ENCODE peak calls at places on chromosome 20, in seven cellular contexts. R is astrocyte; L is cardiac fibroblast; D is neural crest cell; J is B cell; Q is heart left ventricle; N is CD8-positive, alpha-beta T cell. H is an unnamed sample.

GRCh38 chr20:43949741-43950618 is 35.3 kb downstream of the TOX2 start:
- DNase-seq in R (no peak), L (no peak), D (no peak), J (no peak), Q (peak), N (peak), H (no peak)

GRCh38 chr20:50786703-50787102 is 8.2 kb upstream of the BCAS4 start:
- DNase-seq in R (no peak), L (no peak), D (no peak), J (no peak), Q (no peak), N (no peak), H (no peak)

GRCh38 chr20:31682927-31683326 is 39.7 kb downstream of the BCL2L1 start:
- DNase-seq in R (no peak), L (no peak), D (no peak), J (no peak), Q (no peak), N (no peak), H (no peak)

GRCh38 chr20:57844626-57845596 is 135.1 kb upstream of the PMEPA1 start:
- DNase-seq in R (no peak), L (no peak), D (no peak), J (no peak), Q (no peak), N (peak), H (no peak)

GRCh38 chr20:48203252-48203651 is 418.0 kb upstream of the SULF2 start:
- DNase-seq in R (no peak), L (no peak), D (no peak), J (no peak), Q (no peak), N (no peak), H (no peak)

GRCh38 chr20:57000441-57000968 is 265.9 kb downstream of the BMP7 start:
- DNase-seq in R (no peak), L (no peak), D (no peak), J (no peak), Q (no peak), N (no peak), H (peak)

GRCh38 chr20:15842872-15843271 is 730.4 kb downstream of the KIF16B start:
- DNase-seq in R (no peak), L (no peak), D (no peak), J (peak), Q (no peak), N (no peak), H (peak)

GRCh38 chr20:58461104-58461503 is 54.1 kb downstream of the APCDD1L start:
- DNase-seq in R (no peak), L (no peak), D (no peak), J (no peak), Q (no peak), N (no peak), H (no peak)

DNA sequence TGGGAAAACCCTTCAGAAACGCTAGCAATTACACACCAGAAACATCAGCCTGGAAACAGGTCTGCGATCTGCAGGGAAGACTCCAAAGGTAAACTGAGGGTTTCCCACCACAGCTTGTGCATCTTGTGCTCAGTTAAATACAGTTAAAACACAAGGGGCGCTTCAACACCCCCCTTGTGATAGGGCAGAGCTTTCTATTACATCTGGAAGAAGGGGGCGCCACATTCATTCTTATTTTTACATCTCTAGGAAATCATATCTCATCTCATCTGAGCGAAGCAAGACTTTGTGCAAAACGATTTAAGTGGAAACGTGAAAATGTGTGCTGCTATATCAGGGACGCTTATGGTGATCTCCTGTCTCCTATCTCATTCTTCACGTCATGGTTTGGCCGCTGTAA is 58.5 kb downstream of the PRND start:
- DNase-seq in R (no peak), L (no peak), D (no peak), J (no peak), Q (no peak), N (no peak), H (no peak)
- TF ChIP-seq CTCF in R (no peak), L (no peak), D (no peak), J (no peak), Q (no peak), N (no peak), H (no peak)

GRCh38 chr20:11380283-11380682 is 537.4 kb upstream of the BTBD3 start:
- DNase-seq in R (no peak), L (no peak), D (no peak), J (no peak), Q (no peak), N (no peak), H (no peak)

GRCh38 chr20:11378252-11378651 is 539.4 kb upstream of the BTBD3 start:
- DNase-seq in R (no peak), L (no peak), D (no peak), J (no peak), Q (no peak), N (no peak), H (no peak)

GRCh38 chr20:11377761-11378160 is 539.9 kb upstream of the BTBD3 start:
- DNase-seq in R (no peak), L (no peak), D (no peak), J (no peak), Q (no peak), N (no peak), H (no peak)

GRCh38 chr20:11376998-11377397 is 540.7 kb upstream of the BTBD3 start:
- DNase-seq in R (peak), L (peak), D (no peak), J (no peak), Q (no peak), N (no peak), H (peak)

GRCh38 chr20:11379257-11380011 is 538.3 kb upstream of the BTBD3 start:
- DNase-seq in R (no peak), L (no peak), D (peak), J (no peak), Q (no peak), N (no peak), H (no peak)
- TF ChIP-seq CTCF in R (no peak), L (no peak), D (no peak), J (no peak), Q (no peak), N (no peak), H (no peak)

DNA sequence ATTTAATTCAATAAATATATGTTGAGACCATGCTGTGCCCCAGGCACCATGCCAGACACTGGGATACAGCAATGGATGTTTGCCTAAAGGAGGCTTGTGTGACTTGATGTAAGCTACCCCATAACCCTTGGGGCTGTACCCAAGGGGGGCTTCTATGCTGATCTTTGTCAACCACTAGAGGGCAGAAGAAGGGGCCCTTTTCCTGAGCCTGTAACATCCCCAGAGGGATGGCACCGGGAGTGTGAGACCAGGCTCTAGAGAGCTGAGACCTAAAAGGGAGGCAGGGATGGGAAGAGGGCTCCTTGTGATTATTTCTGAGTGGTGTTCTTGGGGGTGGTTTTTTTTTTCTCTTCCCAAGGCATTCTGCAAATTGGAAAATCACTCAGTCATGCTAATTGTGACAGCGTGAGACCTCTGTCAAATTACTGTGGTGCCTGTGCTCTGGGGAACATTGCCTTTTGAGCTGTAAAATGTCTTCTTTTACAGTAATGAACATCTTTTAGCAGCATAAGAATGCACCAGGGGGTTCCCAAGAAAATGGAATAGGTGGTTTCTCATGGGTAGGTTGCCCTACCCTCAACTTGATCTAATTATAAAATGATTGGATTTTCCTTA is 138.8 kb upstream of the SLC24A3 start:
- DNase-seq in R (no peak), L (peak), D (peak), J (no peak), Q (no peak), N (no peak), H (no peak)
- TF ChIP-seq CTCF in R (no peak), L (peak), D (peak), J (no peak), Q (peak), N (no peak), H (peak)

DNA sequence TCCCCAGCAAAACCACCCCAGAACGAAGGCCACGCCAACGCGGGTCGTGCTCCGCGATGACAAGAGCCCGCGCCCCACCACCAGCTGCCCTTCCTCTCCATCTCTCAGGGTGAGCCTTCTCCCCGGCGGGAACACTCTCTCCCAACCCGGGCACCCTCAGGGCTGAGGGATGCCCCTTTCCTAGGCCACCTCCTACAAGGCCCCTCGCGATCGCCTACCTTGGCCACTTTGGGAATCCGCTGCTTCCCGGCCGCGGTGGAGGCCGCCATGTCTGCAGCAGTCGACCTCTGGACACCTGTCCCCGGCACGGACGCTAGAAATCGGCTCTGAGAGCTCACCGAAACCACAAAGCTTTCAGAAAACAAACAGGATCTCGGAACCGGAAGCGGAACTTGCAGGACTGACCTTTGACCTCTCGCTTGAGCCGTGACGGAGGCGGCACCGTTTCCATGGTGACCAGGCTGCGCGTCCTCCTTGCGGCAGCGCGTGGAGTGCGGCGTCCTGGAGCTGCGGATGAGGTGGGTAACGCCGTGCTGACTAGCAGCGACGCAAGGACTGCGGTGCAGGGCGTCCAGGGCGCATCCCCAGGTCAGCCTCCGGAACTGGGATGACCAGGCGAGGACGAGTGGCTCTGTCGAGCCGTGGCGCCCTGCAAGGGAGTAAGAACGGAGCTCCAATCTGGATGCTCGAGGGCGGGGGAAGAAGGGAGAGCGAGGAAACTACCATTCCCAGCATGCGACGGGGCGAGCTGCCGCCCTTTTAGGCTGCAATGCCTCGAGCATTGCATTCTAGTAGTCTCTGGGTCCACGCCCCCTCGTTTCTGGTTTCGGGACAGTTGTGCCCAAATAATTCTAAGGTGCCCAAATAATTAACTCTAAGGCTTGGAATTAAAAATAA is at the start of the genes CFAP61 and CRNKL1:
- DNase-seq in R (peak), L (peak), D (peak), J (peak), Q (peak), N (peak), H (peak)
- TF ChIP-seq CTCF in R (no peak), L (no peak), D (no peak), J (no peak), Q (no peak), N (no peak), H (no peak)

DNA sequence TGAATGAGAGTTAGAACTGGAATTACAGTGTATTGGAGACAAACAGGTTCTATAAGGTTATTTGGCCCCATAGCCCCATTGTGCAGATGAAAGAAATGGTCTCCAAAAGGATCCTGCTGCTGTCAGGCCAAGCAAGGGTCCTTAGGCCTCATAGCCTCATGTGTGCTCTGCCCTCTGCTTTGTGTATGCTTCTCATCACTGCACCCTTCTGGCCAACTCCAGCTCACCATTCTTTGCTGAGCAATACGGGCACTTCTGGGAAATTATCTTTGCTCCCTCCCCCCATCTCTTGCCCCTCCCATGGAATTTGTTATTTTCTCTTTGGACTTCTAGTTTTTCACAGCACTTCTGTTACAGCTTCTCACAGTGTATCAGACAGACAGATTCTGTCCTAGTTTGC is 298.8 kb downstream of the FOXA2 start:
- DNase-seq in R (no peak), L (no peak), D (no peak), J (no peak), Q (no peak), N (no peak), H (no peak)
- TF ChIP-seq CTCF in R (no peak), L (no peak), D (no peak), J (no peak), Q (no peak), N (no peak), H (peak)

GRCh38 chr20:11912664-11913415 is 4.9 kb upstream of the BTBD3 start:
- DNase-seq in R (no peak), L (no peak), D (no peak), J (no peak), Q (no peak), N (no peak), H (peak)
- TF ChIP-seq CTCF in R (no peak), L (no peak), D (no peak), J (no peak), Q (no peak), N (no peak), H (no peak)